ENCODE peak calls at places on chromosomes 11 and 22, in ten cellular contexts. X is lower lobe of right lung, P is Caco-2, G is HCT116, Z is type B pancreatic cell, N is OCI-LY7, W is nephron progenitor cell, B is astrocyte of the spinal cord, F is AG04450, D is neural crest cell. R is an unnamed sample.

GRCh38 chr11:83070878-83071640 is 638 bp downstream of the RAB30 start:
- DNase-seq in Z (no peak), F (no peak), W (peak; percentile 42), D (no peak), B (peak; percentile 44), N (no peak), X (peak; percentile 49), G (no peak), P (peak; percentile 53), R (no peak)

GRCh38 chr22:20818471-20818870 is 40.1 kb downstream of the PI4KA start:
- DNase-seq in F (no peak), X (no peak), P (no peak), G (no peak), Z (no peak), N (no peak), W (no peak), D (no peak), B (no peak), R (no peak)

GRCh38 chr22:39498802-39499201 is 3.3 kb upstream of the MIEF1 start:
- DNase-seq in F (no peak), B (no peak), X (peak; percentile 3), P (no peak), D (no peak), G (no peak), Z (no peak), N (no peak), W (no peak), R (no peak)

GRCh38 chr22:47787501-47788227 is 1025.2 kb downstream of the TBC1D22A start:
- DNase-seq in B (no peak), D (no peak), G (no peak), F (no peak), W (no peak), P (no peak), N (no peak), Z (peak; percentile 31), X (no peak), R (no peak)

GRCh38 chr11:32960553-32961164 is 55.0 kb upstream of the DEPDC7 start:
- DNase-seq in P (peak; percentile 40), W (no peak), X (no peak), B (peak; percentile 67), G (peak; percentile 28), Z (no peak), D (no peak), N (peak; percentile 60), F (peak; percentile 27), R (no peak)

GRCh38 chr22:20089226-20089976 is 9.4 kb downstream of the DGCR8 start:
- DNase-seq in N (no peak), G (no peak), F (no peak), W (no peak), X (peak; percentile 28), Z (no peak), B (no peak), D (no peak), P (no peak), R (no peak)

GRCh38 chr11:62048101-62048500 is 75.7 kb upstream of the INCENP start:
- DNase-seq in F (no peak), N (no peak), P (no peak), X (no peak), D (no peak), G (no peak), B (no peak), Z (no peak), W (no peak), R (no peak)

GRCh38 chr22:36405671-36406070 is 17.9 kb upstream of the MYH9 start:
- DNase-seq in Z (no peak), W (no peak), X (peak; percentile 80), N (peak; percentile 88), B (no peak), P (no peak), G (no peak), D (no peak), F (no peak), R (peak; percentile 40)

GRCh38 chr22:35638408-35638807 is 9.8 kb upstream of the APOL6 start:
- DNase-seq in W (no peak), D (no peak), P (no peak), F (peak; percentile 42), G (no peak), B (peak; percentile 45), X (peak; percentile 58), Z (no peak), N (no peak), R (no peak)

GRCh38 chr11:122248130-122248529 is 132.1 kb upstream of the BLID start:
- DNase-seq in F (no peak), X (no peak), Z (no peak), W (no peak), P (no peak), B (no peak), D (no peak), G (no peak), N (no peak), R (no peak)

GRCh38 chr11:116485425-116485824 is 287.4 kb downstream of the BUD13 start:
- DNase-seq in N (no peak), X (no peak), G (no peak), W (no peak), P (peak; percentile 50), D (no peak), Z (no peak), F (no peak), B (no peak), R (no peak)

GRCh38 chr11:58086528-58086927 is 38.8 kb downstream of the OR9I1 start:
- DNase-seq in G (no peak), P (no peak), X (no peak), W (no peak), B (no peak), N (no peak), Z (no peak), D (no peak), F (no peak), R (no peak)

GRCh38 chr11:73596547-73596946 is 1.4 kb downstream of the FAM168A start:
- DNase-seq in N (no peak), D (no peak), F (no peak), B (no peak), W (no peak), Z (no peak), G (no peak), X (no peak), P (no peak), R (no peak)

GRCh38 chr11:12526789-12527188 is 147.4 kb upstream of the TEAD1 start:
- DNase-seq in G (no peak), F (no peak), X (no peak), W (no peak), P (no peak), N (no peak), D (no peak), B (peak; percentile 66), Z (no peak), R (no peak)

GRCh38 chr22:42595434-42595833 is 19.2 kb downstream of the POLDIP3 start:
- DNase-seq in W (no peak), N (no peak), X (no peak), B (no peak), G (no peak), D (no peak), P (no peak), F (no peak), Z (no peak), R (no peak)

GRCh38 chr22:38706101-38706884 is 549 bp downstream of the GTPBP1 start:
- DNase-seq in X (peak; percentile 71), Z (no peak), F (no peak), P (peak; percentile 43), D (peak; percentile 5), W (no peak), B (peak; percentile 44), N (peak; percentile 20), G (no peak), R (no peak)

GRCh38 chr11:44382118-44382517 is 72.2 kb upstream of the ALX4 start:
- DNase-seq in G (no peak), B (no peak), W (no peak), N (no peak), X (no peak), D (no peak), P (no peak), F (no peak), Z (no peak), R (no peak)

GRCh38 chr11:90310210-90310609 is 87.4 kb upstream of the CHORDC1 start:
- DNase-seq in P (peak; percentile 18), B (no peak), G (no peak), W (no peak), Z (no peak), F (no peak), D (no peak), X (no peak), N (no peak), R (no peak)
- TF ChIP-seq CTCF in P (peak; percentile 36), B (no peak), G (no peak), W (no peak), Z (no peak), F (no peak), D (no peak), X (no peak), N (no peak), R (no peak)

GRCh38 chr11:119315139-119316016 is 1.6 kb downstream of the MCAM start:
- DNase-seq in D (no peak), B (no peak), F (no peak), G (no peak), N (peak; percentile 73), W (peak; percentile 46), P (peak; percentile 53), X (no peak), Z (no peak), R (no peak)
- TF ChIP-seq CTCF in D (no peak), B (no peak), F (no peak), G (no peak), N (peak; percentile 16), W (no peak), P (peak; percentile 21), X (no peak), Z (peak; percentile 36), R (no peak)

GRCh38 chr11:119095066-119095880 is 6.4 kb downstream of the DPAGT1 start:
- DNase-seq in N (peak; percentile 99), B (peak; percentile 100), F (peak; percentile 100), P (peak; percentile 100), W (peak; percentile 98), D (peak; percentile 97), G (peak; percentile 99), X (peak; percentile 98), Z (peak; percentile 98), R (peak; percentile 96)
- TF ChIP-seq CTCF in N (peak; percentile 22), B (no peak), F (no peak), P (peak; percentile 14), W (no peak), D (peak; percentile 12), G (no peak), X (no peak), Z (peak; percentile 47), R (no peak)

GRCh38 chr11:5684627-5685362 is at the start of gene TRIM5:
- DNase-seq in X (peak; percentile 88), N (peak; percentile 81), B (peak; percentile 98), F (peak; percentile 95), Z (peak; percentile 81), D (peak; percentile 65), W (peak; percentile 73), P (peak; percentile 90), G (peak; percentile 92), R (peak; percentile 58)
- TF ChIP-seq CTCF in X (peak; percentile 56), N (peak; percentile 80), B (peak; percentile 75), F (peak; percentile 72), Z (peak; percentile 72), D (peak; percentile 69), W (peak; percentile 29), P (peak; percentile 56), G (peak; percentile 61), R (no peak)

R was measured in activated B cell treated with CpG ODN at 0.5 μM for 24 hours.